ENCODE peak calls at places on chromosome 19, in ten cellular contexts. L, C, D, X, H, F, G, Z, A and J are unnamed samples.

GRCh38 chr19:29040951-29041350 is 172.0 kb downstream of the UQCRFS1 start:
- DNase-seq in L (peak), C (peak), D (no peak), X (no peak), H (no peak), F (no peak), G (no peak), Z (no peak), A (no peak), J (no peak)

GRCh38 chr19:56403261-56403660 is 871 bp upstream of the ZNF583 start:
- DNase-seq in L (no peak), C (no peak), D (no peak), X (no peak), H (no peak), F (no peak), G (no peak), Z (no peak), A (no peak), J (no peak)

GRCh38 chr19:1432507-1432887 is 5.7 kb upstream of the RPS15 start:
- DNase-seq in L (no peak), C (peak), D (no peak), X (no peak), H (no peak), F (no peak), G (no peak), Z (no peak), A (no peak), J (no peak)

GRCh38 chr19:5046339-5047039 is 77.6 kb downstream of the KDM4B start:
- DNase-seq in L (no peak), C (no peak), D (no peak), X (no peak), H (peak), F (no peak), G (no peak), Z (no peak), A (no peak), J (peak)

GRCh38 chr19:653425-653824 is 9.6 kb downstream of the RNF126 start:
- DNase-seq in L (no peak), C (no peak), D (no peak), X (no peak), H (no peak), F (no peak), G (no peak), Z (no peak), A (no peak), J (no peak)

GRCh38 chr19:45962021-45962420 is 11.6 kb downstream of the NOVA2 start:
- DNase-seq in L (no peak), C (no peak), D (no peak), X (no peak), H (no peak), F (no peak), G (no peak), Z (no peak), A (no peak), J (no peak)

GRCh38 chr19:54521022-54521859 is 18.6 kb downstream of the LAIR2 start:
- DNase-seq in L (no peak), C (no peak), D (no peak), X (no peak), H (no peak), F (no peak), G (peak), Z (no peak), A (no peak), J (no peak)

GRCh38 chr19:3785938-3786824 is at the start of gene MATK:
- DNase-seq in L (no peak), C (peak), D (no peak), X (no peak), H (no peak), F (no peak), G (peak), Z (no peak), A (no peak), J (no peak)

GRCh38 chr19:42284066-42284501 is 15.0 kb downstream of the CIC start:
- DNase-seq in L (peak), C (peak), D (peak), X (peak), H (peak), F (peak), G (peak), Z (peak), A (peak), J (no peak)

GRCh38 chr19:38059897-38060296 is 152.9 kb downstream of the SIPA1L3 start:
- DNase-seq in L (no peak), C (no peak), D (peak), X (no peak), H (no peak), F (no peak), G (no peak), Z (no peak), A (no peak), J (no peak)

GRCh38 chr19:23509686-23510450 is 114.6 kb upstream of the ZNF91 start:
- DNase-seq in L (no peak), C (no peak), D (no peak), X (no peak), H (no peak), F (no peak), G (no peak), Z (no peak), A (no peak), J (no peak)

GRCh38 chr19:42281175-42282035 is 12.4 kb downstream of the CIC start:
- DNase-seq in L (peak), C (peak), D (peak), X (peak), H (peak), F (peak), G (peak), Z (no peak), A (no peak), J (no peak)

GRCh38 chr19:44954278-44954648 is 917 bp upstream of the CLPTM1 start:
- DNase-seq in L (no peak), C (no peak), D (no peak), X (no peak), H (no peak), F (no peak), G (no peak), Z (no peak), A (no peak), J (no peak)

GRCh38 chr19:45403781-45404556 is 900 bp downstream of the PPP1R13L start:
- DNase-seq in L (peak), C (peak), D (no peak), X (peak), H (peak), F (no peak), G (no peak), Z (no peak), A (peak), J (no peak)

GRCh38 chr19:46718157-46718933 is 1.4 kb upstream of the PRKD2 start:
- DNase-seq in L (no peak), C (peak), D (no peak), X (no peak), H (peak), F (no peak), G (peak), Z (no peak), A (peak), J (no peak)

GRCh38 chr19:10201176-10201575 is 6.4 kb upstream of the DNMT1 start:
- DNase-seq in L (no peak), C (no peak), D (no peak), X (no peak), H (no peak), F (no peak), G (no peak), Z (no peak), A (no peak), J (no peak)

GRCh38 chr19:38317104-38317612 is 1.4 kb upstream of the YIF1B start:
- DNase-seq in L (no peak), C (no peak), D (no peak), X (no peak), H (no peak), F (no peak), G (peak), Z (no peak), A (no peak), J (no peak)

GRCh38 chr19:6021878-6022569 is 44.1 kb upstream of the RANBP3 start:
- DNase-seq in L (peak), C (peak), D (peak), X (peak), H (peak), F (peak), G (peak), Z (peak), A (peak), J (no peak)

GRCh38 chr19:55536951-55537740 is at the start of gene SBK2:
- DNase-seq in L (peak), C (peak), D (no peak), X (peak), H (no peak), F (no peak), G (no peak), Z (no peak), A (no peak), J (no peak)

GRCh38 chr19:14809272-14810057 is 25.5 kb downstream of the OR7A5 start:
- DNase-seq in L (no peak), C (no peak), D (no peak), X (no peak), H (no peak), F (no peak), G (no peak), Z (no peak), A (no peak), J (no peak)

GRCh38 chr19:41324231-41324702 is 14.3 kb downstream of the CCDC97 start:
- DNase-seq in L (peak), C (peak), D (no peak), X (no peak), H (no peak), F (no peak), G (peak), Z (no peak), A (no peak), J (no peak)

GRCh38 chr19:38142176-38143035 is 81.6 kb downstream of the DPF1 start:
- DNase-seq in L (peak), C (peak), D (peak), X (peak), H (peak), F (peak), G (peak), Z (no peak), A (peak), J (no peak)

GRCh38 chr19:18920400-18920799 is 885 bp downstream of the DDX49 start:
- DNase-seq in L (no peak), C (no peak), D (no peak), X (no peak), H (no peak), F (no peak), G (no peak), Z (no peak), A (no peak), J (no peak)

GRCh38 chr19:55255618-55256423 is 3.0 kb downstream of the PPP6R1 start:
- DNase-seq in L (no peak), C (peak), D (peak), X (no peak), H (no peak), F (no peak), G (peak), Z (no peak), A (peak), J (no peak)

GRCh38 chr19:45324349-45324907 is 1.8 kb upstream of the CKM start:
- DNase-seq in L (no peak), C (no peak), D (no peak), X (no peak), H (no peak), F (no peak), G (no peak), Z (no peak), A (no peak), J (no peak)

GRCh38 chr19:16739546-16739945 is 19.9 kb downstream of the NWD1 start:
- DNase-seq in L (peak), C (peak), D (no peak), X (no peak), H (no peak), F (no peak), G (no peak), Z (no peak), A (no peak), J (no peak)

GRCh38 chr19:6551607-6552450 is 21.0 kb downstream of the TNFSF9 start:
- DNase-seq in L (no peak), C (peak), D (peak), X (peak), H (no peak), F (no peak), G (peak), Z (no peak), A (peak), J (no peak)

GRCh38 chr19:39967561-39967960 is 3.4 kb upstream of the PSMC4 start:
- DNase-seq in L (no peak), C (no peak), D (no peak), X (no peak), H (no peak), F (no peak), G (no peak), Z (no peak), A (no peak), J (no peak)

GRCh38 chr19:33375760-33376159 is 2.3 kb downstream of the CEBPG start:
- DNase-seq in L (no peak), C (no peak), D (peak), X (no peak), H (no peak), F (no peak), G (no peak), Z (no peak), A (no peak), J (no peak)

GRCh38 chr19:15324791-15325519 is 7.4 kb downstream of the BRD4 start:
- DNase-seq in L (no peak), C (no peak), D (no peak), X (no peak), H (no peak), F (no peak), G (no peak), Z (no peak), A (no peak), J (no peak)

GRCh38 chr19:30604657-30605056 is 232.5 kb downstream of the ZNF536 start:
- DNase-seq in L (no peak), C (no peak), D (no peak), X (no peak), H (no peak), F (no peak), G (no peak), Z (no peak), A (no peak), J (no peak)

GRCh38 chr19:38502410-38503143 is 69.1 kb downstream of the RYR1 start:
- DNase-seq in L (no peak), C (no peak), D (no peak), X (no peak), H (no peak), F (no peak), G (no peak), Z (no peak), A (no peak), J (no peak)

GRCh38 chr19:33734913-33735312 is 61.8 kb upstream of the KCTD15 start:
- DNase-seq in L (no peak), C (no peak), D (no peak), X (no peak), H (no peak), F (peak), G (no peak), Z (no peak), A (no peak), J (no peak)

GRCh38 chr19:19406878-19407639 is 1.6 kb downstream of the GATAD2A start:
- DNase-seq in L (peak), C (no peak), D (peak), X (peak), H (peak), F (peak), G (peak), Z (no peak), A (peak), J (no peak)

GRCh38 chr19:34519602-34520001 is 38.0 kb downstream of the WTIP start:
- DNase-seq in L (no peak), C (no peak), D (no peak), X (no peak), H (no peak), F (no peak), G (no peak), Z (no peak), A (no peak), J (no peak)

GRCh38 chr19:19652482-19653295 is 9.2 kb upstream of the GMIP start:
- DNase-seq in L (no peak), C (peak), D (peak), X (no peak), H (no peak), F (no peak), G (no peak), Z (no peak), A (no peak), J (no peak)

GRCh38 chr19:37565370-37565669 is 29.3 kb downstream of the ZNF571 start:
- DNase-seq in L (no peak), C (no peak), D (no peak), X (no peak), H (no peak), F (no peak), G (no peak), Z (no peak), A (no peak), J (no peak)